ENCODE peak calls at places on chromosomes 7 and 10, in six cellular contexts. J, B, P, G, R and H are unnamed samples.

GRCh38 chr10:132165416-132165980 is 21.2 kb upstream of the DPYSL4 start:
- DNase-seq in J (no peak), B (no peak), G (no peak), R (no peak), P (no peak), H (no peak)

GRCh38 chr10:117461766-117462423 is 80.7 kb upstream of the EMX2 start:
- DNase-seq in J (peak), P (peak), R (no peak), G (peak), B (no peak), H (no peak)

GRCh38 chr10:4121531-4122380 is 336.7 kb upstream of the KLF6 start:
- DNase-seq in P (no peak), G (no peak), R (no peak), J (no peak), B (no peak), H (no peak)

GRCh38 chr7:3955751-3956696 is 655.0 kb downstream of the SDK1 start:
- DNase-seq in B (no peak), G (no peak), J (peak), P (no peak), R (no peak), H (no peak)

GRCh38 chr7:13050703-13051102 is 363.3 kb downstream of the ARL4A start:
- DNase-seq in R (no peak), P (peak), G (peak), J (peak), B (no peak), H (no peak)

GRCh38 chr7:2717293-2717904 is 29.4 kb downstream of the AMZ1 start:
- DNase-seq in R (no peak), J (peak), B (no peak), G (no peak), P (no peak), H (no peak)

GRCh38 chr7:150514748-150515222 is at the start of gene GIMAP7:
- DNase-seq in P (no peak), G (no peak), R (no peak), B (no peak), J (no peak), H (peak)

GRCh38 chr7:12864470-12865046 is 177.1 kb downstream of the ARL4A start:
- DNase-seq in R (no peak), J (no peak), G (no peak), B (no peak), P (no peak), H (no peak)

GRCh38 chr10:72353963-72354355 is 760 bp downstream of the DNAJB12 start:
- DNase-seq in G (peak), P (peak), B (no peak), R (no peak), J (peak), H (no peak)

GRCh38 chr7:111238891-111239290 is 148.0 kb downstream of the LRRN3 start:
- DNase-seq in B (no peak), J (peak), P (no peak), G (no peak), R (no peak), H (no peak)

GRCh38 chr7:18087031-18087686 is 59.5 kb upstream of the PRPS1L1 start:
- DNase-seq in J (peak), P (peak), B (no peak), G (no peak), R (no peak), H (no peak)

GRCh38 chr7:122528879-122529481 is 169.9 kb downstream of the RNF133 start:
- DNase-seq in G (peak), J (peak), P (peak), B (no peak), R (no peak), H (no peak)

GRCh38 chr7:100220833-100221718 is 1.3 kb downstream of the PVRIG start:
- DNase-seq in B (peak), J (no peak), P (no peak), R (no peak), G (no peak), H (peak)

GRCh38 chr10:109961181-109962001 is 38.1 kb upstream of the XPNPEP1 start:
- DNase-seq in J (peak), R (no peak), P (no peak), B (no peak), G (no peak), H (no peak)

GRCh38 chr7:105906169-105906568 is 29.8 kb upstream of the ATXN7L1 start:
- DNase-seq in R (no peak), G (no peak), B (no peak), J (no peak), P (no peak), H (no peak)

GRCh38 chr10:60760711-60761210 is 17.5 kb upstream of the CDK1 start:
- DNase-seq in R (no peak), J (no peak), P (no peak), G (no peak), B (no peak), H (no peak)

GRCh38 chr7:150323682-150324365 is 479 bp upstream of the ACTR3C start:
- DNase-seq in J (no peak), R (no peak), G (no peak), B (no peak), P (no peak), H (no peak)

GRCh38 chr7:16929146-16929762 is 47.5 kb upstream of the AGR3 start:
- DNase-seq in J (no peak), R (no peak), P (no peak), G (no peak), B (no peak), H (no peak)

GRCh38 chr7:152522551-152522950 is 86.7 kb upstream of the KMT2C start:
- DNase-seq in R (peak), J (peak), P (peak), B (no peak), G (no peak), H (no peak)

GRCh38 chr7:123571684-123572083 is 14.1 kb upstream of the NDUFA5 start:
- DNase-seq in R (no peak), P (no peak), J (no peak), B (no peak), G (no peak), H (no peak)

GRCh38 chr7:151129141-151129835 is 38.2 kb downstream of the GBX1 start:
- DNase-seq in R (no peak), B (no peak), G (no peak), P (no peak), J (no peak), H (no peak)

GRCh38 chr7:70951271-70951962 is 180.5 kb upstream of the GALNT17 start:
- DNase-seq in G (no peak), R (no peak), B (no peak), J (no peak), P (no peak), H (no peak)

GRCh38 chr10:46106410-46107255 is 60.6 kb upstream of the MSMB start:
- DNase-seq in P (peak), R (peak), B (no peak), G (peak), J (peak), H (peak)

GRCh38 chr7:152145853-152146466 is 120.5 kb downstream of the GALNT11 start:
- DNase-seq in J (peak), R (no peak), B (no peak), G (peak), P (peak), H (peak)

GRCh38 chr10:119786117-119786769 is 60.4 kb downstream of the INPP5F start:
- DNase-seq in G (no peak), P (peak), R (peak), B (no peak), J (peak), H (no peak)

GRCh38 chr10:13915710-13916109 is 328.9 kb downstream of the PRPF18 start:
- DNase-seq in R (peak), J (no peak), G (no peak), P (no peak), B (no peak), H (no peak)